ENCODE peak calls at places on chromosomes 2 and 18, in seven cellular contexts. M is fibroblast of lung, R is heart right ventricle, J is ovary, W is Panc1, H is sigmoid colon, Q is adipocyte. I is an unnamed sample.

GRCh38 chr18:49025767-49026500 is 75.2 kb upstream of the SMAD7 start:
- DNase-seq in M (no peak), R (no peak), J (no peak), W (no peak), H (no peak), Q (no peak), I (no peak)

GRCh38 chr2:65325066-65325465 is 97.4 kb downstream of the ACTR2 start:
- DNase-seq in M (no peak), R (no peak), J (no peak), W (no peak), H (no peak), Q (no peak), I (no peak)

GRCh38 chr18:8661754-8662573 is 43.4 kb upstream of the MTCL1 start:
- DNase-seq in M (peak; percentile 38), R (no peak), J (no peak), W (no peak), H (no peak), Q (no peak), I (no peak)

GRCh38 chr2:208545398-208546042 is 138.9 kb downstream of the PTH2R start:
- DNase-seq in M (no peak), R (no peak), J (no peak), W (no peak), H (no peak), Q (no peak), I (no peak)

GRCh38 chr18:9750112-9750511 is 42.0 kb downstream of the RAB31 start:
- DNase-seq in M (no peak), R (no peak), J (no peak), W (no peak), H (no peak), Q (no peak), I (no peak)

GRCh38 chr2:109060496-109060895 is 68.5 kb upstream of the SH3RF3 start:
- DNase-seq in M (no peak), R (no peak), J (no peak), W (no peak), H (no peak), Q (no peak), I (no peak)

GRCh38 chr2:213238753-213239591 is 45.3 kb upstream of the SPAG16 start:
- DNase-seq in M (peak; percentile 77), R (no peak), J (peak; percentile 43), W (no peak), H (no peak), Q (peak; percentile 91), I (peak; percentile 94)

GRCh38 chr2:127150996-127151395 is 44.0 kb upstream of the BIN1 start:
- DNase-seq in M (no peak), R (no peak), J (no peak), W (no peak), H (no peak), Q (no peak), I (no peak)

GRCh38 chr2:100070078-100070477 is 72.3 kb downstream of the AFF3 start:
- DNase-seq in M (peak; percentile 77), R (no peak), J (no peak), W (no peak), H (no peak), Q (peak; percentile 54), I (no peak)

GRCh38 chr2:102872388-102872787 is 110.6 kb downstream of the TMEM182 start:
- DNase-seq in M (peak; percentile 2), R (no peak), J (no peak), W (no peak), H (no peak), Q (peak; percentile 21), I (no peak)

GRCh38 chr2:121888189-121888557 is 132.7 kb downstream of the TSN start:
- DNase-seq in M (no peak), R (no peak), J (no peak), W (no peak), H (no peak), Q (no peak), I (no peak)

GRCh38 chr2:46555011-46555410 is 75.6 kb downstream of the TMEM247 start:
- DNase-seq in M (no peak), R (no peak), J (no peak), W (no peak), H (no peak), Q (no peak), I (no peak)

GRCh38 chr2:95270541-95271081 is 3.6 kb upstream of the PROM2 start:
- DNase-seq in M (no peak), R (no peak), J (peak; percentile 2), W (no peak), H (no peak), Q (no peak), I (no peak)

GRCh38 chr18:12032786-12033642 is 51.7 kb downstream of the IMPA2 start:
- DNase-seq in M (peak; percentile 66), R (no peak), J (no peak), W (no peak), H (peak; percentile 56), Q (peak; percentile 71), I (peak; percentile 43)

DNA sequence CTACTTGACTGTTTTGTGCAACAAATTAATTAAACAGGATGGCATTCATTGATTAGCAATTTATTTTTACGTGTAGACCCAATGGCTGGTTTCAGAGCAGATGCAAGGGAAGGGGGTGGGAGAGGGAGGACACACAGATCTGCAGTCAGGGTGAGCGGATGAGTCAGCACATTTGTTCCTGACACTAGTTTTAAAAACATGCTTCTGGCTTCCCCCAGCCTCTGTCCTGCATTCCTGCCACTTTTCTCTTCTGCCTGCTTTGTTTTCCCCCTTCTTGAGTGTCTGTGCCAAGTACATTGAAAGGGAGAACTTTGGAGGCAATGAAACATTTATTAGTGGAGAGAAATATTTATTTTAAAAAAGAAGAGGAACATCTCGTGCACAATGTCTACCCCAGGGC is 52.1 kb downstream of the NRP2 start:
- DNase-seq in M (peak; percentile 91), R (no peak), J (peak; percentile 75), W (no peak), H (peak; percentile 92), Q (peak; percentile 86), I (peak; percentile 91)
- H3K4me3 ChIP-seq in M (no peak overlapping the region), R (no peak overlapping the region), J (no peak overlapping the region), W (no peak overlapping the region), H (no peak overlapping the region), Q (peak overlapping the region; percentile 46), I (no peak overlapping the region)

DNA sequence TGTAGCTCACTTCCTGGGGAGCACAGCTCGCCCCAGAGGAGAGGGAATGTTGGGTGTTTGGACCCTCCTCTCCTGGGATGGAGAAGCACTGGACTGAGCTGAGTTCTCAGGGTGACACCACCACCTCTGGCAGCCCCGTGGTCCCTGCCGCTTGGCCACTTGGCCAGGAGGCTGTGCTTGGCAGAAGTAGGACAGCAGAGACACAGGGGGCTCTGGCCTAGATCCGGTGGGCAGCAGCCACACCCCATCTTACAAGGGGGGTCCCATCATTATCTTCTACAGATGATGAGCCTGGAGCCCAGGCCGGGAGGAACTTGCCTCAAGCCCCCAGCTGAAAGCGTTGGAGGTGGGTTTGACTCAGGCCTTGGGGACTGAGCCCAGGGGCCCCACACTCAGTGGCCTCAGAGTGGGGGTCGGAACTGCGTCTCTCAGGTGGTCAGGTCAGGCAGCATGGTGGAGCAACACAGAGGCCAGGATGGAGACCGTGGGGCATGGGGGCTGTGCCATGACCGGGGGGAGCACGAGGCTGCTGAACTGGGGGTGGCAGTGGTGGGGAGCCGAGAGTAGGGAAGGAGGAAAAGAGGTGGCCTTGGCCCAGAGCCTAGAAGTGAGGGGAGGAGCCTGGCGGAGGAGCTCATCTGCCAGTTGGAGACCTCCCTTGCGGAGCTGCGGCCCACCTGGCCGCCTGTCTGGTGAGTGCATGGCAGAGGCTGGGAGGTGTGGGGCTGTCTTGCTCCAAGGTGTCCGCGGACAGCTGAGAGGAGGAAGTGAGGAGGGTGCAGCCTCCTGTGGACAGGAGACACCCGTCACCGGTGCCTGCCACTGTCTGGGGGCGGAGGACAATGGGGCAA is 63.6 kb upstream of the HDAC4 start:
- DNase-seq in M (no peak), R (no peak), J (no peak), W (no peak), H (peak; percentile 64), Q (no peak), I (no peak)
- H3K4me3 ChIP-seq in M (no peak overlapping the region), R (no peak overlapping the region), J (no peak overlapping the region), W (no peak overlapping the region), H (no peak overlapping the region), Q (no peak overlapping the region), I (no peak overlapping the region)

GRCh38 chr18:27184115-27185024 is 738 bp downstream of the CHST9 start:
- DNase-seq in M (no peak), R (peak; percentile 10), J (no peak), W (no peak), H (no peak), Q (no peak), I (no peak)
- H3K4me3 ChIP-seq in M (no peak overlapping the region), R (peak overlapping the region; percentile 57), J (peak overlapping the region; percentile 9), W (no peak overlapping the region), H (peak overlapping the region; percentile 49), Q (no peak overlapping the region), I (no peak overlapping the region)

GRCh38 chr2:145927398-145927951 is 1407.6 kb upstream of the ZEB2 start:
- DNase-seq in M (peak; percentile 23), R (no peak), J (no peak), W (no peak), H (no peak), Q (peak; percentile 39), I (no peak)

GRCh38 chr2:145930318-145930717 is 1410.4 kb upstream of the ZEB2 start:
- DNase-seq in M (no peak), R (no peak), J (no peak), W (no peak), H (no peak), Q (no peak), I (no peak)

DNA sequence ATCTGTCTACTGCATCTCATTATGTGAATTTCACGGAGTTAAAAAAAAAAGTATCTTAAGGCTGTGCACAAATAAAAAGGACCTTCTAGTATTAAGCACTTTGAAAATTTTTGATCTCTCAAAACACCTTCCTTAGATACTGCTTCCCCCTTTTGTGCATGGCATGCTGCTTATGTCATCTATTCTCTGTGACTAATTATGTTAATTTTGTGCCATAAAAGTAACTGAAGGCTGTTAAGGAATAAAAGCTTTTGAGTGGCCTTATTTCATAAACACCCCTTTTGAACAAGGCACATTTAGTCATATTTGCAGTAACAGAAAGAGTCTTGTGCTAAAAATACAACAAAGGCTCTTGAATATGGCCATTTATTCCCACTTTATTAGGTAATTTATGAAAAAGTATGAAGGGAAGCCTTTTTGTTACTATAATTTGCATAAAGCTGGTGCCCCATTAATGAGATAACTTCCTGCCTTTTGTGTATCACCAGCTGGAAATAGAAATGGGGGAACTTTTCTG is 1412.0 kb upstream of the ZEB2 start:
- DNase-seq in M (no peak), R (no peak), J (no peak), W (no peak), H (no peak), Q (no peak), I (peak; percentile 4)
- H3K4me3 ChIP-seq in M (no peak overlapping the region), R (no peak overlapping the region), J (no peak overlapping the region), W (no peak overlapping the region), H (no peak overlapping the region), Q (no peak overlapping the region), I (no peak overlapping the region)